ENCODE peak calls at places on chromosomes 7 and 10, in ten cellular contexts. X is OCI-LY7; U is thoracic aorta; W is uterus; Q is AG04450; F is tibial nerve; D is endodermal cell; M is kidney; G is tibial artery; L is CD8-positive, alpha-beta T cell. A is an unnamed sample.

GRCh38 chr7:134315679-134316538 is 821 bp downstream of the SLC35B4 start:
- DNase-seq in X (peak), U (no peak), W (no peak), Q (no peak), F (no peak), D (no peak), M (no peak), G (no peak), L (peak), A (no peak)

GRCh38 chr10:24118246-24118645 is 90.7 kb upstream of the KIAA1217 start:
- DNase-seq in X (no peak), U (no peak), W (no peak), Q (no peak), F (no peak), D (peak), M (no peak), G (no peak), L (no peak), A (peak)

GRCh38 chr7:51224811-51225581 is 91.6 kb downstream of the COBL start:
- DNase-seq in X (no peak), U (no peak), W (no peak), Q (no peak), F (no peak), D (peak), M (no peak), G (no peak), L (no peak), A (no peak)

GRCh38 chr10:118337356-118337755 is 4.8 kb downstream of the FAM204A start:
- DNase-seq in X (no peak), U (no peak), W (no peak), Q (no peak), F (no peak), D (no peak), M (no peak), G (no peak), L (no peak), A (no peak)

GRCh38 chr10:62626817-62627216 is 177.7 kb upstream of the ADO start:
- DNase-seq in X (no peak), U (no peak), W (no peak), Q (no peak), F (no peak), D (no peak), M (no peak), G (no peak), L (no peak), A (no peak)

GRCh38 chr7:142500364-142500763 is 242.5 kb upstream of the PRSS58 start:
- DNase-seq in X (no peak), U (no peak), W (no peak), Q (no peak), F (no peak), D (no peak), M (no peak), G (no peak), L (no peak), A (no peak)

GRCh38 chr7:157397751-157398691 is 61.2 kb downstream of the DNAJB6 start:
- DNase-seq in X (peak), U (no peak), W (peak), Q (peak), F (no peak), D (peak), M (peak), G (peak), L (no peak), A (no peak)

GRCh38 chr7:19969859-19970493 is 196.6 kb upstream of the TMEM196 start:
- DNase-seq in X (no peak), U (no peak), W (no peak), Q (no peak), F (no peak), D (no peak), M (no peak), G (no peak), L (no peak), A (no peak)

GRCh38 chr7:106045592-106045991 is 66.5 kb downstream of the SYPL1 start:
- DNase-seq in X (no peak), U (no peak), W (no peak), Q (peak), F (no peak), D (no peak), M (no peak), G (no peak), L (no peak), A (no peak)

GRCh38 chr10:75541411-75541810 is 110.0 kb downstream of the LRMDA start:
- DNase-seq in X (no peak), U (no peak), W (no peak), Q (no peak), F (no peak), D (no peak), M (no peak), G (no peak), L (no peak), A (no peak)

GRCh38 chr10:127990846-127991542 is 84.1 kb downstream of the PTPRE start:
- DNase-seq in X (no peak), U (no peak), W (no peak), Q (no peak), F (no peak), D (no peak), M (no peak), G (no peak), L (peak), A (no peak)

GRCh38 chr7:158313931-158314330 is 273.7 kb downstream of the PTPRN2 start:
- DNase-seq in X (no peak), U (no peak), W (no peak), Q (no peak), F (no peak), D (no peak), M (no peak), G (no peak), L (no peak), A (no peak)

GRCh38 chr10:71077796-71078453 is 134.4 kb upstream of the UNC5B start:
- DNase-seq in X (no peak), U (no peak), W (no peak), Q (no peak), F (no peak), D (peak), M (peak), G (peak), L (no peak), A (no peak)

GRCh38 chr7:116713918-116714317 is 41.9 kb downstream of the MET start:
- DNase-seq in X (no peak), U (no peak), W (no peak), Q (peak), F (no peak), D (no peak), M (no peak), G (no peak), L (no peak), A (no peak)

GRCh38 chr7:116711790-116712189 is 39.8 kb downstream of the MET start:
- DNase-seq in X (no peak), U (no peak), W (no peak), Q (no peak), F (no peak), D (no peak), M (no peak), G (no peak), L (no peak), A (no peak)

GRCh38 chr7:116715087-116715486 is 43.1 kb downstream of the MET start:
- DNase-seq in X (no peak), U (no peak), W (no peak), Q (no peak), F (no peak), D (no peak), M (no peak), G (no peak), L (no peak), A (no peak)

GRCh38 chr7:116713500-116713899 is 41.5 kb downstream of the MET start:
- DNase-seq in X (no peak), U (no peak), W (no peak), Q (no peak), F (no peak), D (no peak), M (no peak), G (no peak), L (no peak), A (no peak)

DNA sequence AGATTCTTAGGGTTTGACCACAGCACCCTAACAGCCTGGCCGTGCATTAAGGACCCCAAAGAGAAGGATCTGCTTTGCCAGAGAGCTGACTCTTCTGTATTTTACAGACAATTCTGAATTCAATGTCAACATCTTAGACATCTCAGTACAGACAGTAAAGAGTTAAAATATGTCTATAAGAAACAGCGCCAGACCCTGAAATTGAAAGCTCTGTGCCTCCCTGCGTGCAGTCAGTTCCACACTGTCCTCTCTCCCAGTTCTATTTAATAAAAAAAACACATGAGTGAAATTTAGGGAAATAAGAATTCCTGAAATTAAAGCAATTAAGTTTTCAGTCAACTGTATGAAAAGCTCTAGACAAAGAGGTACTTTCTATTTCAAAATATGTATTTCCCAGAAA is 45.1 kb downstream of the MET start:
- DNase-seq in X (no peak), U (no peak), W (no peak), Q (no peak), F (no peak), D (no peak), M (no peak), G (no peak), L (no peak), A (no peak)
- H3K4me3 ChIP-seq in X (no peak), U (no peak), W (no peak), Q (no peak), F (no peak), D (no peak), M (no peak), G (no peak), L (no peak), A (no peak)

DNA sequence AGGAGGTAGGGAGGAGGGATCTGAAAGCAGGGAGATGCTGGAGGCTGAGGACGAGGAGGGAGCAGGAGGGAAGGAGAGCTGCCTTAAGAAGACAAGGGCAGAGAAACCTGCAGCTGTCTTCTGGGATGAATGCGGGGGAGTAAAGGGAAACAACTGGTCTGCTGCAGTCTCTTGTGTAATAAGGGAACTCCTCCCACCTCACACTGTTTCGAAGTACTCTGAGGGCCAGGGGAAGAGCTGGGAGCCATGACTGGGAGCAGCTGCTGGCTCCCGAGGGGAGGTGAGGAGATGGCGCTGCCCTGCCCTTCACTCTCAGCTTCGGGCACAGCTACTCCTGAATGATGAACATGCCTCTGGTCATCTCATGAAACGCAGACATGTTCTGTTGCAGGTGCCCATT is 65.1 kb downstream of the CLEC2L start:
- DNase-seq in X (no peak), U (no peak), W (peak), Q (peak), F (no peak), D (peak), M (peak), G (no peak), L (no peak), A (no peak)
- H3K27ac ChIP-seq in X (no peak), U (no peak), W (peak), Q (peak), F (no peak), D (no peak), M (no peak), G (no peak), L (no peak), A (no peak)

GRCh38 chr10:124741922-124742417 is 2.2 kb downstream of the FAM53B start:
- DNase-seq in X (peak), U (no peak), W (peak), Q (no peak), F (no peak), D (peak), M (peak), G (no peak), L (no peak), A (no peak)

GRCh38 chr10:124741281-124741921 is 2.8 kb downstream of the FAM53B start:
- DNase-seq in X (peak), U (peak), W (peak), Q (no peak), F (peak), D (peak), M (peak), G (peak), L (peak), A (peak)

GRCh38 chr10:124743188-124744046 is 761 bp downstream of the FAM53B start:
- DNase-seq in X (peak), U (no peak), W (peak), Q (no peak), F (no peak), D (peak), M (peak), G (no peak), L (no peak), A (no peak)

GRCh38 chr10:124744047-124744687 is at the start of gene FAM53B:
- DNase-seq in X (peak), U (no peak), W (peak), Q (no peak), F (peak), D (peak), M (peak), G (peak), L (peak), A (peak)

GRCh38 chr10:124742418-124743187 is 1.6 kb downstream of the FAM53B start:
- DNase-seq in X (peak), U (no peak), W (peak), Q (no peak), F (no peak), D (peak), M (no peak), G (no peak), L (no peak), A (no peak)
- TF ChIP-seq CTCF in X (peak), U (no peak), W (no peak), Q (peak), F (no peak), D (peak), M (no peak), G (peak), L (no peak), A (no peak)

DNA sequence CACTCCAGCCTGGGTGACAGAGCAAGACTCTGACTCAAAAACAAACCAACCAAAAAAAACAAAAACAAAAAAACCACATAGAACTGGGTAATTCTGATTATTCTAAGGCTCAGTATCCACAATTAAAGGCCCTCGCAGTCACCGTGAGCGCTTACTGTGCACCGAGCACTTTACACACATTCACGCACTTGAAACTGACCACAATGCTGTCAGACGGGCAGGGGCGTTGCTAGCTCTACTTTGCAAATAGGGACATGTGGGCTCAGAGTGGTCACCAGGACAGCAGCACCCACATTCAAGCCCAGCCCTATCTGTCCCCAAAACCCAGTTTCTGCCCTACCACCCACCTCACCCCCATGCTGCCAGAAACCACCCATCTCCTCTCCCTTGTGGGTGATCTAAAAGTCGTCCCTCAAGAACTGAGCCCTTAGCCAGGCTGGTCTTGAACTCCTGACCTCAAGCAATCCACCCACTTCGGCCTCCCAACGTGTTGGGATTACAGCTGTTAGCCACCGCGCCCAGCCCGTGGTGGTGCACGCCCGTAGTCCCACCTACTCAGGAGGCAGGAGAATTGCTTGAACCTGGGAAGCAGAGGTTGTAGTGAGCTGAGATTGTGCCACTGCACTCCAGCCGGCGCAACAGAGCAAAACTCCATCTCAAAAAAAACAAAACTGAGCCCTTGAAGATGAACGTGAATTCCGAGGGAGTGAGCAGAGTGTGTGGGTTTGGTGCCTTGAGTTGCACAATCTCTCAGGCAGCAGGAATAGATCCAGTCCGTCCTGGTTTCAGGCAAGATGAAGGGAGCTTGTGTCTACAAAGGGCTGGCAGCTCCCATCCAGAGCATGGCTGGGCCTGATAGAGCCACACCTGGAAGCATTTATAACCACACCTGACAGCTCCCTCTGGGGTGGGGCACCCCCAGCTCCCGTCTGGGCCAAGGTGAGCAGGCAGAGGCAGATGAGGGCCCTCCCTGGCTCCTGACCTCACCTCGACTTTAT is 5.4 kb upstream of the HSPB1 start:
- DNase-seq in X (no peak), U (no peak), W (peak), Q (peak), F (peak), D (no peak), M (peak), G (peak), L (no peak), A (no peak)
- H3K4me3 ChIP-seq in X (no peak), U (peak), W (no peak), Q (peak), F (no peak), D (no peak), M (no peak), G (no peak), L (no peak), A (no peak)

DNA sequence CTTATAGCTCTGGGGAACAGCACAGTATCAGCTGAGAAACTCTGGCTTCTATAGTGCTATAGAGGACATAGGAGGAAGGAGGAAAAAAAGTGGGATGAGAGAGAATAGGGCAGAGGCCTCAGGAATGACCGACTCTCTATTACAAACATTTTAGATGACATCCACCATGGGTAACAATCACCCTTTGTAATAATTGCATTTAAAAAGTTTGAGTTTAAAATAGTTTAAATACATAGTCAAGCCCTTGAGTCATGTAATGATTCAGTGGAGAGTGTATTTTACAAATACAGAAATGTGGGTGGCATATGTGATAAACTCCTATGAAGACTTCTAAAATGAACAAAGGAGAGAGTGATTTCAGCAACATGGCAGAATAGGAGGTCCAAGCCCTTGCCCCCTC is 568.8 kb upstream of the SORCS1 start:
- DNase-seq in X (no peak), U (no peak), W (no peak), Q (no peak), F (no peak), D (no peak), M (no peak), G (no peak), L (no peak), A (no peak)
- H3K27ac ChIP-seq in X (no peak), U (no peak), W (no peak), Q (no peak), F (no peak), D (no peak), M (no peak), G (no peak), L (no peak), A (no peak)

GRCh38 chr7:93938293-93938692 is 16.8 kb downstream of the GNG11 start:
- DNase-seq in X (no peak), U (no peak), W (no peak), Q (no peak), F (no peak), D (no peak), M (no peak), G (no peak), L (no peak), A (no peak)
- TF ChIP-seq CTCF in X (no peak), U (no peak), W (no peak), Q (no peak), F (no peak), D (no peak), M (no peak), G (no peak), L (no peak), A (no peak)

A was measured in heart right ventricle.